ENCODE peak calls at places on chromosomes 11 and 22, in five cellular contexts. E, V, N, G and H are unnamed samples.

GRCh38 chr11:121741316-121741715 is 288.5 kb upstream of the SORL1-AS1 start:
- DNase-seq in G (no peak), N (no peak), E (no peak), V (peak), H (no peak)

GRCh38 chr11:64304316-64305072 is 830 bp upstream of the ESRRA start:
- DNase-seq in E (peak), V (peak), N (peak), G (peak), H (peak)

GRCh38 chr22:25736378-25737011 is 5.5 kb upstream of the MYO18B start:
- DNase-seq in E (peak), N (no peak), G (no peak), V (no peak), H (no peak)

GRCh38 chr22:21449531-21450319 is 17.5 kb upstream of the TMEM191C start:
- DNase-seq in E (no peak), V (no peak), G (peak), N (no peak), H (peak)

GRCh38 chr11:16632295-16633200 is 105.9 kb upstream of the C11orf58 start:
- DNase-seq in E (no peak), N (no peak), G (no peak), V (no peak), H (no peak)

GRCh38 chr11:74138572-74138971 is 32.2 kb downstream of the C2CD3 start:
- DNase-seq in V (no peak), E (no peak), N (peak), G (peak), H (peak)

GRCh38 chr22:46942816-46943783 is 180.7 kb downstream of the TBC1D22A start:
- DNase-seq in G (no peak), E (no peak), N (no peak), V (peak), H (no peak)

GRCh38 chr22:19823191-19823590 is 31.5 kb downstream of the GNB1L start:
- DNase-seq in E (no peak), N (no peak), V (no peak), G (no peak), H (no peak)

GRCh38 chr11:86535773-86536172 is 136.6 kb downstream of the ME3 start:
- DNase-seq in N (no peak), E (no peak), V (no peak), G (no peak), H (no peak)

GRCh38 chr11:120197254-120197891 is 13.5 kb upstream of the OAF start:
- DNase-seq in E (no peak), V (no peak), N (no peak), G (no peak), H (no peak)

GRCh38 chr11:117443269-117444186 is 115.9 kb downstream of the CEP164 start:
- DNase-seq in V (peak), G (peak), N (no peak), E (no peak), H (peak)

GRCh38 chr22:40178417-40179409 is 988 bp downstream of the TNRC6B start:
- DNase-seq in G (no peak), V (peak), E (peak), N (no peak), H (peak)

GRCh38 chr11:61118004-61118403 is 15.7 kb downstream of the CD5 start:
- DNase-seq in E (no peak), G (no peak), V (no peak), N (no peak), H (no peak)

GRCh38 chr11:113151502-113151901 is 162.9 kb upstream of the TTC12 start:
- DNase-seq in N (no peak), E (no peak), V (no peak), G (no peak), H (no peak)

GRCh38 chr11:66891849-66892660 is 35.2 kb downstream of the LRFN4 start:
- DNase-seq in V (no peak), G (peak), N (peak), E (peak), H (no peak)

GRCh38 chr11:35747638-35748037 is 85.1 kb downstream of the TRIM44 start:
- DNase-seq in V (no peak), E (no peak), N (no peak), G (peak), H (no peak)

GRCh38 chr22:46801826-46802607 is 39.6 kb downstream of the TBC1D22A start:
- DNase-seq in E (no peak), G (no peak), V (no peak), N (no peak), H (no peak)

GRCh38 chr11:118938491-118939411 is 13.0 kb upstream of the BCL9L start:
- DNase-seq in N (no peak), V (no peak), E (no peak), G (no peak), H (no peak)

GRCh38 chr11:12386745-12387144 is 9.4 kb downstream of the PARVA start:
- DNase-seq in N (no peak), V (no peak), G (no peak), E (no peak), H (no peak)

GRCh38 chr22:36763576-36763975 is 12.3 kb downstream of the IFT27 start:
- DNase-seq in N (no peak), G (no peak), E (no peak), V (no peak), H (no peak)

GRCh38 chr22:36764641-36765040 is 11.3 kb downstream of the IFT27 start:
- DNase-seq in G (no peak), V (no peak), E (no peak), N (no peak), H (no peak)

GRCh38 chr22:36762687-36763260 is 13.1 kb downstream of the IFT27 start:
- DNase-seq in E (no peak), G (no peak), V (peak), N (peak), H (no peak)

GRCh38 chr22:36765131-36765942 is 10.6 kb downstream of the IFT27 start:
- DNase-seq in V (no peak), N (no peak), G (no peak), E (no peak), H (no peak)

DNA sequence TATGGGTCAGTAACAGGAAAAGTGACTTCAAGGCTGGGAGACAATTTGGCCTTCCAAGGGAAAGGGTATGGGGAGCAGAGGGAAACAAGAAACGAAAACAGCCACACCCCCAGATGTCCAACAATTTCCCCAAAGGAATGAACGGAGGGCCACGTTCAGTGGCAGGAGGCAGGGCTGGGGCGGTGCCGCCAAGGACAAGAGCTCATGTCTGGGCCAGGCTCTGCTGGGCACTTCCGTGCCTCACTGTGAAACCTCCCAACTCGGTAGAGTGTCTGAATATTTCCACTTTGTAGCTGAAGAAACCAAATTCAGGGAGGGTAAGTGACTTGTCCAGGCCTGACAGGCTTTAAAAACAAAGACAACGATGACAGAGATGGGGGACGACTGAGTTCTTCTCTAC is 11.9 kb downstream of the IFT27 start:
- DNase-seq in E (no peak), V (no peak), N (no peak), G (no peak), H (no peak)
- H3K4me3 ChIP-seq in E (no peak), V (no peak), N (no peak), G (no peak), H (no peak)

GRCh38 chr11:2987881-2988280 is 4.2 kb downstream of the NAP1L4 start:
- DNase-seq in V (no peak), E (peak), N (no peak), G (no peak), H (no peak)
- H3K4me3 ChIP-seq in V (no peak), E (peak), N (no peak), G (no peak), H (no peak)

DNA sequence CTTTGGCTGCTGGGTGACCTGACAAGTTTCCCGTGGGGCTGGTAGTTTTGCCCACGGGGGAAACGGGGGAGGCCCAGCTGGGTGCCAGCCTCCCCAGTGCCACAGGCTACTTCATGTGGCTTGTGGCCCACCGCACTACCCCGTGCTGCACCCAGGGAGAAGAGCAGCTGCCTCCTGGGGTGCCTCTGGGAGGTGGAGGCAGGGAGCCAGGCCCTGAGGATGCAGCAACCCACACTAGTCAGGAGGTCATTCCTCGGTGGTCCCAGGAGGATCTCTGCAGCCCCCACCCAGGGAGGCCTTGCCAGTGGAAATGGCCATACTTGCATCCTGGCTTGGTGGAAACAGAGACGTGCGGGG is 3.5 kb downstream of the PIM3 start:
- DNase-seq in N (no peak), V (peak), G (peak), E (no peak), H (no peak)
- H3K4me3 ChIP-seq in N (peak), V (peak), G (no peak), E (peak), H (no peak)

GRCh38 chr11:59141673-59142460 is 789 bp upstream of the FAM111A start:
- DNase-seq in V (no peak), G (no peak), N (no peak), E (no peak), H (no peak)
- H3K4me3 ChIP-seq in V (peak), G (peak), N (peak), E (peak), H (peak)

GRCh38 chr11:48034926-48035876 is 54.8 kb downstream of the PTPRJ start:
- DNase-seq in E (no peak), G (no peak), N (no peak), V (peak), H (no peak)

GRCh38 chr11:48037709-48038468 is 57.5 kb downstream of the PTPRJ start:
- DNase-seq in V (no peak), N (no peak), G (no peak), E (no peak), H (no peak)

GRCh38 chr11:48033918-48034341 is 53.6 kb downstream of the PTPRJ start:
- DNase-seq in V (no peak), G (no peak), E (peak), N (no peak), H (no peak)

GRCh38 chr11:48036466-48036865 is 56.1 kb downstream of the PTPRJ start:
- DNase-seq in V (no peak), N (peak), E (no peak), G (no peak), H (no peak)

GRCh38 chr11:48036011-48036410 is 55.7 kb downstream of the PTPRJ start:
- DNase-seq in V (no peak), N (no peak), G (no peak), E (no peak), H (no peak)
- H3K4me3 ChIP-seq in V (no peak), N (no peak), G (no peak), E (no peak), H (no peak)

GRCh38 chr11:123247498-123247799 is 52.4 kb upstream of the CLMP start:
- DNase-seq in G (no peak), V (no peak), N (no peak), E (no peak), H (no peak)
- H3K4me3 ChIP-seq in G (no peak), V (no peak), N (no peak), E (no peak), H (no peak)

GRCh38 chr11:20631525-20632168 is 32.2 kb downstream of the SLC6A5 start:
- DNase-seq in E (no peak), G (no peak), V (no peak), N (no peak), H (no peak)

GRCh38 chr11:20626279-20626678 is 26.9 kb downstream of the SLC6A5 start:
- DNase-seq in G (no peak), V (no peak), N (no peak), E (no peak), H (no peak)

GRCh38 chr11:20623258-20623657 is 23.9 kb downstream of the SLC6A5 start:
- DNase-seq in E (no peak), V (no peak), G (no peak), N (no peak), H (no peak)

GRCh38 chr11:20632169-20632532 is 32.7 kb downstream of the SLC6A5 start:
- DNase-seq in N (no peak), V (no peak), E (no peak), G (no peak), H (no peak)

GRCh38 chr11:20627026-20627425 is 27.6 kb downstream of the SLC6A5 start:
- DNase-seq in V (no peak), E (no peak), G (no peak), N (no peak), H (no peak)
- H3K4me3 ChIP-seq in V (no peak), E (no peak), G (no peak), N (no peak), H (no peak)

GRCh38 chr11:79441159-79441875 is 487 bp upstream of the TENM4 start:
- DNase-seq in G (no peak), E (no peak), V (no peak), N (no peak), H (no peak)

GRCh38 chr11:79440451-79441158 is at the start of gene TENM4:
- DNase-seq in V (peak), E (no peak), G (no peak), N (peak), H (peak)

GRCh38 chr11:79439430-79439892 is 1.4 kb downstream of the TENM4 start:
- DNase-seq in E (no peak), G (no peak), N (no peak), V (no peak), H (no peak)

GRCh38 chr11:79438631-79439429 is 2.0 kb downstream of the TENM4 start:
- DNase-seq in G (no peak), E (no peak), V (peak), N (no peak), H (no peak)

DNA sequence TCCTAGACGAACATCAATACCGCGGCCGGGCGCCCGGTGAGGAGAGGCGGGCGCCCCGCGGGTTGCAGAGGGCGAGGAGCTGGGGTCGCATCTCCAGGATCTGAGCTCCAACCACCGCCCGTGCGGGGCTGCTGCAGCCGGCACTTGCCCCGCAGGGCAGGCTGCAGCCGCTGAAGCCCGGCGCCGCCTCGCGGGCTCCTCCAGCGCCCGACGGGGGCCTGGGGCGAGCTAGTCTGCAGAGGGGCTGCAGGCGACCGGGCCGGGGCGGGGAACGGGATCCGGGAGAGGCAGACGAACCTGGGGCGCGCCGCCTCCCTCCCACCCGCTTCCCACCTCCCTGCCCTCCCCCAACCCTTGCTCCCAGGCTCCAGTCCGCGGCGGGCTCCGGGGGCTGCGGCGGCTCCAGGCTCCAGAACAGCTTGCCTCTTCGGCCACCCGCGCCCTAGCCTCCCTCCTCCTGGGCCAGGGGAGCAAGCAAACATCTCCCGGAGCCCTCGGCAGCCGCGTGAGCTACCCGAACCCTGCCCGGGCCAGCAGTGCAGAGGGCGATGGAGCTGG is 858 bp downstream of the TENM4 start:
- DNase-seq in G (no peak), N (no peak), E (no peak), V (no peak), H (no peak)
- H3K4me3 ChIP-seq in G (peak), N (peak), E (no peak), V (peak), H (peak)

GRCh38 chr11:134033696-134034491 is 35.0 kb upstream of the JAM3 start:
- DNase-seq in V (peak), E (peak), G (peak), N (peak), H (peak)
- H3K4me3 ChIP-seq in V (peak), E (peak), G (no peak), N (peak), H (no peak)

DNA sequence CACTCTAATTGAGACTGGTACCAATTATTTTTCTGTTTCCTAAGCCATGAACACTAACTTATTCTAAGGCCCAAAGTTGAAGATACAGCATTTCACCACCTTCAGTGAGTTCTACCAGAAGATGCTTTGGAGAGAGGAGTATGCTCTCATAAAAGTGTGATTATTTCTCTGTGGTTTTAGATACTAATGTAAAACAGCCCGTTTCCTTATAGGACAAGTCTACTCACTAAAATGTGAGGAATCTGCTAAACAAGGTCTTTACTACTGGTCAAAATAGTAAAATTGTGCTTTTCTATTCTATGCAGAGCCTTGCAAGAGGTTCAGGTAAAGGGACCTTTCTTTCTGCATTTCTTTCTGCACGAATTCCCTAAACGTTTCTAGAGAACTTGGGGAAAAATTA is 2.4 kb downstream of the LGR4 start:
- DNase-seq in G (no peak), V (no peak), E (no peak), N (no peak), H (no peak)
- H3K4me3 ChIP-seq in G (peak), V (peak), E (no peak), N (no peak), H (peak)